ENCODE peak calls at places on chromosomes 3 and 15, in five cellular contexts. One of them, this sample, is unnamed.

GRCh38 chr15:89364341-89364740 is 29.7 kb upstream of the POLG start:
- DNase-seq in IMR-90: no peak
- DNase-seq in CD4-positive, alpha-beta memory T cell: no peak
- DNase-seq in uterus: no peak
- DNase-seq in lung: peak; percentile 43
- DNase-seq in this sample: no peak

GRCh38 chr3:8536106-8537052 is 34.8 kb downstream of the LMCD1 start:
- DNase-seq in IMR-90: peak; percentile 88
- DNase-seq in CD4-positive, alpha-beta memory T cell: no peak
- DNase-seq in uterus: no peak
- DNase-seq in lung: no peak
- DNase-seq in this sample: no peak

GRCh38 chr3:165885558-165886270 is 48.5 kb upstream of the BCHE start:
- DNase-seq in IMR-90: no peak
- DNase-seq in CD4-positive, alpha-beta memory T cell: no peak
- DNase-seq in uterus: no peak
- DNase-seq in lung: no peak
- DNase-seq in this sample: no peak

GRCh38 chr3:19073341-19074105 is 74.8 kb upstream of the KCNH8 start:
- DNase-seq in IMR-90: no peak
- DNase-seq in CD4-positive, alpha-beta memory T cell: no peak
- DNase-seq in uterus: no peak
- DNase-seq in lung: no peak
- DNase-seq in this sample: no peak

GRCh38 chr15:48096813-48097212 is 24.0 kb upstream of the SLC24A5 start:
- DNase-seq in IMR-90: peak; percentile 88
- DNase-seq in CD4-positive, alpha-beta memory T cell: no peak
- DNase-seq in uterus: no peak
- DNase-seq in lung: no peak
- DNase-seq in this sample: no peak

GRCh38 chr15:78167227-78167888 is 18.2 kb downstream of the IDH3A start:
- DNase-seq in IMR-90: no peak
- DNase-seq in CD4-positive, alpha-beta memory T cell: peak; percentile 36
- DNase-seq in uterus: no peak
- DNase-seq in lung: no peak
- DNase-seq in this sample: peak; percentile 90

GRCh38 chr3:127097009-127097350 is 96.0 kb upstream of the PRR23E start:
- DNase-seq in IMR-90: peak; percentile 3
- DNase-seq in CD4-positive, alpha-beta memory T cell: no peak
- DNase-seq in uterus: no peak
- DNase-seq in lung: no peak
- DNase-seq in this sample: no peak

GRCh38 chr15:43872416-43873020 is 45.7 kb downstream of the WDR76 start:
- DNase-seq in IMR-90: peak; percentile 83
- DNase-seq in CD4-positive, alpha-beta memory T cell: peak; percentile 6
- DNase-seq in uterus: peak; percentile 24
- DNase-seq in lung: no peak
- DNase-seq in this sample: peak; percentile 34

GRCh38 chr3:186882881-186883685 is 40.6 kb downstream of the ADIPOQ start:
- DNase-seq in IMR-90: peak; percentile 77
- DNase-seq in CD4-positive, alpha-beta memory T cell: no peak
- DNase-seq in uterus: no peak
- DNase-seq in lung: no peak
- DNase-seq in this sample: no peak

GRCh38 chr15:72005483-72005882 is 112.5 kb downstream of the MYO9A start:
- DNase-seq in IMR-90: no peak
- DNase-seq in CD4-positive, alpha-beta memory T cell: no peak
- DNase-seq in uterus: no peak
- DNase-seq in lung: no peak
- DNase-seq in this sample: no peak

GRCh38 chr3:32137870-32138269 is 31.4 kb downstream of the GPD1L start:
- DNase-seq in IMR-90: no peak
- DNase-seq in CD4-positive, alpha-beta memory T cell: no peak
- DNase-seq in uterus: no peak
- DNase-seq in lung: no peak
- DNase-seq in this sample: no peak

GRCh38 chr3:19074257-19074938 is 73.9 kb upstream of the KCNH8 start:
- DNase-seq in IMR-90: no peak
- DNase-seq in CD4-positive, alpha-beta memory T cell: no peak
- DNase-seq in uterus: no peak
- DNase-seq in lung: no peak
- DNase-seq in this sample: no peak

GRCh38 chr15:26889298-26889898 is 22.5 kb downstream of the GABRA5 start:
- DNase-seq in IMR-90: peak; percentile 64
- DNase-seq in CD4-positive, alpha-beta memory T cell: peak; percentile 43
- DNase-seq in uterus: peak; percentile 21
- DNase-seq in lung: no peak
- DNase-seq in this sample: peak; percentile 76

GRCh38 chr15:78301813-78302212 is 2.4 kb upstream of the SKIC8 start:
- DNase-seq in IMR-90: no peak
- DNase-seq in CD4-positive, alpha-beta memory T cell: no peak
- DNase-seq in uterus: no peak
- DNase-seq in lung: no peak
- DNase-seq in this sample: no peak

GRCh38 chr3:151615464-151615863 is 118.3 kb upstream of the AADACL2 start:
- DNase-seq in IMR-90: no peak
- DNase-seq in CD4-positive, alpha-beta memory T cell: no peak
- DNase-seq in uterus: no peak
- DNase-seq in lung: no peak
- DNase-seq in this sample: no peak

GRCh38 chr15:57635300-57635944 is 43.7 kb downstream of the MYZAP start:
- DNase-seq in IMR-90: no peak
- DNase-seq in CD4-positive, alpha-beta memory T cell: no peak
- DNase-seq in uterus: peak; percentile 45
- DNase-seq in lung: no peak
- DNase-seq in this sample: no peak

GRCh38 chr3:152149832-152150231 is 118.9 kb upstream of the MBNL1 start:
- DNase-seq in IMR-90: peak; percentile 18
- DNase-seq in CD4-positive, alpha-beta memory T cell: no peak
- DNase-seq in uterus: no peak
- DNase-seq in lung: no peak
- DNase-seq in this sample: no peak

GRCh38 chr3:188188911-188189310 is 35.0 kb downstream of the LPP start:
- DNase-seq in IMR-90: no peak
- DNase-seq in CD4-positive, alpha-beta memory T cell: no peak
- DNase-seq in uterus: no peak
- DNase-seq in lung: no peak
- DNase-seq in this sample: peak; percentile 32

GRCh38 chr3:53083496-53083895 is 37.6 kb upstream of the SFMBT1 start:
- DNase-seq in IMR-90: peak; percentile 75
- DNase-seq in CD4-positive, alpha-beta memory T cell: no peak
- DNase-seq in uterus: no peak
- DNase-seq in lung: no peak
- DNase-seq in this sample: no peak

GRCh38 chr3:184320099-184320445 is 5.7 kb downstream of the EIF4G1 start:
- DNase-seq in IMR-90: peak; percentile 97
- DNase-seq in CD4-positive, alpha-beta memory T cell: no peak
- DNase-seq in uterus: peak; percentile 97
- DNase-seq in lung: peak; percentile 96
- DNase-seq in this sample: no peak
- H3K4me3 ChIP-seq in IMR-90: no peak overlapping the region
- H3K4me3 ChIP-seq in CD4-positive, alpha-beta memory T cell: no peak overlapping the region
- H3K4me3 ChIP-seq in uterus: no peak overlapping the region
- H3K4me3 ChIP-seq in lung: no peak overlapping the region
- H3K4me3 ChIP-seq in this sample: no peak overlapping the region

DNA sequence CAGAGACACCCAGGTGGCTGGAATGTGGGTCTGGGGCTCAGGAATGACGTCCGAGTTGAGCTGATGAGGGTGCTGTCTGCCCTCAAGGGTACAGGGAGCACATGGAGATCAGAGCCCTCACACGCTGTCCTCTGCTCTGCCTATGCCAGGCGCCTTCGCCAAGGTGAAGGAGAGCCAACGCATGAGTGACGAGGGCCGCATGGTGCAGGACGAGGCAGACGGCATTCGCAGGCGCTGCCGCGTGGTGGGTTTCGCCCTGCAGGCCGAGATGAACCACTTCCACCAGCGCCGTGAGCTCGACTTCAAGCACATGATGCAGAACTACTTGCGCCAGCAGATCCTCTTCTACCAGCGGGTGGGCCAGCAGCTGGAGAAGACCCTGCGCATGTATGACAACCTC is 9.1 kb downstream of the SNX33 start:
- DNase-seq in IMR-90: no peak
- DNase-seq in CD4-positive, alpha-beta memory T cell: no peak
- DNase-seq in uterus: no peak
- DNase-seq in lung: no peak
- DNase-seq in this sample: no peak
- H3K4me3 ChIP-seq in IMR-90: no peak overlapping the region
- H3K4me3 ChIP-seq in CD4-positive, alpha-beta memory T cell: no peak overlapping the region
- H3K4me3 ChIP-seq in uterus: no peak overlapping the region
- H3K4me3 ChIP-seq in lung: no peak overlapping the region
- H3K4me3 ChIP-seq in this sample: no peak overlapping the region

DNA sequence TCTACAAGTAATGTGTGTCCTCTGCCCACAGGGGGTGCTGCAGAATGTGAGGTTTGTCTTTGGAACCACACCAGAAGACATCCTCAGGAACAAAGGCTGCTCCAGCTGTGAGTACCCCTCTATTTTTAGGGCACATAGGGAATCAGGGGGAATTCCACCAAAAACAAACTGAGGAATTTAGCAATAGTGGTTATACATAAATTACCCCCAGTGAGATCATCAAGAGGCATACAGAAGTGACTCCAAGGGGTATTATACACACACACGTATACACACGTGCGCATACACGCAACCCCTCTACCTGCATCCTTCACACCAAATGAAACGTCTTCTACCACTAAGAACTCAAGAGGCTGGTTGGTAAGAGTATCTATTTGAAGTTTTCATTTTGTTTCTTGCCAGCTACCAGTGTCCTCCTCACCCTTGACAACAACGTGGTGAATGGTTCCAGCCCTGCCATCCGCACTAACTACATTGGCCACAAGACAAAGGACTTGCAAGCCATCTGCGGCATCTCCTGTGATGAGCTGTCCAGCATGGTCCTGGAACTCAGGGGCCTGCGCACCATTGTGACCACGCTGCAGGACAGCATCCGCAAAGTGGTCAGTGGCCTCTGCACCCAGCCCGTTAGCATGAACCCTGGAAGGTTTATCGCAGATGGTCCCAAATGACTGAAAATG is 2.8 kb downstream of the THBS1 start:
- DNase-seq in IMR-90: peak; percentile 73
- DNase-seq in CD4-positive, alpha-beta memory T cell: no peak
- DNase-seq in uterus: no peak
- DNase-seq in lung: no peak
- DNase-seq in this sample: peak; percentile 21
- H3K4me3 ChIP-seq in IMR-90: peak overlapping the region; percentile 80
- H3K4me3 ChIP-seq in CD4-positive, alpha-beta memory T cell: no peak overlapping the region
- H3K4me3 ChIP-seq in uterus: peak overlapping the region; percentile 90
- H3K4me3 ChIP-seq in lung: no peak overlapping the region
- H3K4me3 ChIP-seq in this sample: no peak overlapping the region

GRCh38 chr15:56243774-56244236 is at the start of gene RFX7:
- DNase-seq in IMR-90: peak; percentile 73
- DNase-seq in CD4-positive, alpha-beta memory T cell: peak; percentile 82
- DNase-seq in uterus: peak; percentile 62
- DNase-seq in lung: peak; percentile 68
- DNase-seq in this sample: peak; percentile 70

GRCh38 chr15:56242576-56243116 is 1.0 kb downstream of the RFX7 start:
- DNase-seq in IMR-90: no peak
- DNase-seq in CD4-positive, alpha-beta memory T cell: peak; percentile 10
- DNase-seq in uterus: no peak
- DNase-seq in lung: no peak
- DNase-seq in this sample: peak; percentile 23

GRCh38 chr15:56241374-56242085 is 2.1 kb downstream of the RFX7 start:
- DNase-seq in IMR-90: peak; percentile 10
- DNase-seq in CD4-positive, alpha-beta memory T cell: no peak
- DNase-seq in uterus: no peak
- DNase-seq in lung: no peak
- DNase-seq in this sample: no peak

GRCh38 chr15:56243117-56243773 is 434 bp downstream of the RFX7 start:
- DNase-seq in IMR-90: peak; percentile 26
- DNase-seq in CD4-positive, alpha-beta memory T cell: no peak
- DNase-seq in uterus: peak; percentile 43
- DNase-seq in lung: peak; percentile 35
- DNase-seq in this sample: peak; percentile 66

GRCh38 chr15:56240390-56240789 is 3.3 kb downstream of the RFX7 start:
- DNase-seq in IMR-90: no peak
- DNase-seq in CD4-positive, alpha-beta memory T cell: no peak
- DNase-seq in uterus: no peak
- DNase-seq in lung: no peak
- DNase-seq in this sample: no peak
- H3K4me3 ChIP-seq in IMR-90: no peak overlapping the region
- H3K4me3 ChIP-seq in CD4-positive, alpha-beta memory T cell: no peak overlapping the region
- H3K4me3 ChIP-seq in uterus: no peak overlapping the region
- H3K4me3 ChIP-seq in lung: no peak overlapping the region
- H3K4me3 ChIP-seq in this sample: no peak overlapping the region

This sample was measured in Jurkat, Clone E6-1.